ENCODE peak calls at places on chromosomes 5 and 9, in ten cellular contexts. R is stomach; D is RWPE1; B is fibroblast of lung; O is stimulated activated CD8-positive, alpha-beta memory T cell treated with anti-CD3 and anti-CD28 coated beads, Interleukin-15, amount 100 ng/mL, for 24 hours; X is posterior cingulate gyrus; K is kidney glomerular epithelial cell; G is dermis blood vessel endothelial cell; V is NAMALWA; U is NB4. M is an unnamed sample.

GRCh38 chr9:92163276-92163675 is 48.1 kb upstream of the SPTLC1 start:
- DNase-seq in R (no peak), D (no peak), B (no peak), O (no peak), X (no peak), K (no peak), G (no peak), V (no peak), U (no peak), M (no peak)

GRCh38 chr9:136982232-136983051 is at the start of gene LCNL1:
- DNase-seq in R (no peak), D (no peak), B (no peak), O (no peak), X (peak; percentile 43), K (no peak), G (no peak), V (no peak), U (no peak), M (no peak)

GRCh38 chr9:113347479-113347878 is 1.9 kb upstream of the BSPRY start:
- DNase-seq in R (no peak), D (no peak), B (no peak), O (no peak), X (no peak), K (no peak), G (no peak), V (no peak), U (no peak), M (no peak)

GRCh38 chr5:57505640-57506039 is 23.0 kb upstream of the ACTBL2 start:
- DNase-seq in R (no peak), D (no peak), B (no peak), O (no peak), X (no peak), K (no peak), G (no peak), V (no peak), U (no peak), M (no peak)

GRCh38 chr5:133843911-133844310 is 124.5 kb downstream of the C5orf15 start:
- DNase-seq in R (no peak), D (no peak), B (no peak), O (no peak), X (no peak), K (no peak), G (no peak), V (no peak), U (no peak), M (no peak)

GRCh38 chr5:169717298-169717697 is 80.2 kb downstream of the DOCK2 start:
- DNase-seq in R (no peak), D (peak; percentile 97), B (peak; percentile 41), O (no peak), X (no peak), K (no peak), G (peak; percentile 79), V (no peak), U (peak; percentile 85), M (no peak)

GRCh38 chr9:125835655-125836054 is 88.5 kb downstream of the PBX3 start:
- DNase-seq in R (no peak), D (no peak), B (no peak), O (no peak), X (no peak), K (no peak), G (peak; percentile 11), V (no peak), U (no peak), M (no peak)

GRCh38 chr5:145847499-145848497 is 12.7 kb upstream of the PRELID2 start:
- DNase-seq in R (no peak), D (peak; percentile 82), B (peak; percentile 71), O (no peak), X (no peak), K (peak; percentile 34), G (no peak), V (no peak), U (no peak), M (no peak)

GRCh38 chr5:149223081-149223848 is 48.4 kb upstream of the AFAP1L1 start:
- DNase-seq in R (no peak), D (no peak), B (peak; percentile 37), O (no peak), X (no peak), K (no peak), G (no peak), V (peak; percentile 5), U (peak; percentile 40), M (no peak)

GRCh38 chr5:102223542-102224444 is 72.3 kb downstream of the SLCO4C1 start:
- DNase-seq in R (no peak), D (no peak), B (peak; percentile 33), O (no peak), X (no peak), K (peak; percentile 36), G (peak; percentile 51), V (peak; percentile 75), U (peak; percentile 46), M (no peak)

GRCh38 chr5:79999722-80000121 is 8.7 kb upstream of the MTX3 start:
- DNase-seq in R (no peak), D (no peak), B (no peak), O (no peak), X (no peak), K (no peak), G (no peak), V (no peak), U (no peak), M (no peak)

GRCh38 chr9:114060070-114060469 is 18.0 kb downstream of the AMBP start:
- DNase-seq in R (no peak), D (no peak), B (no peak), O (no peak), X (no peak), K (no peak), G (no peak), V (no peak), U (no peak), M (no peak)

GRCh38 chr5:125595845-125596244 is 827.4 kb upstream of the GRAMD2B start:
- DNase-seq in R (no peak), D (no peak), B (no peak), O (no peak), X (no peak), K (no peak), G (no peak), V (no peak), U (no peak), M (no peak)

GRCh38 chr9:94148419-94148818 is 64.2 kb downstream of the PTPDC1 start:
- DNase-seq in R (no peak), D (no peak), B (no peak), O (no peak), X (no peak), K (no peak), G (no peak), V (no peak), U (no peak), M (no peak)

GRCh38 chr5:2185646-2186471 is 303.1 kb upstream of the IRX4 start:
- DNase-seq in R (peak; percentile 14), D (no peak), B (no peak), O (no peak), X (no peak), K (no peak), G (no peak), V (no peak), U (no peak), M (no peak)

GRCh38 chr9:6926436-6926835 is 168.7 kb downstream of the KDM4C start:
- DNase-seq in R (no peak), D (no peak), B (no peak), O (no peak), X (no peak), K (no peak), G (no peak), V (no peak), U (no peak), M (no peak)

GRCh38 chr5:111172504-111172903 is 51.7 kb upstream of the CAMK4 start:
- DNase-seq in R (no peak), D (peak; percentile 23), B (no peak), O (no peak), X (no peak), K (no peak), G (no peak), V (peak; percentile 7), U (no peak), M (no peak)

GRCh38 chr9:119773823-119774222 is 404.6 kb upstream of the BRINP1 start:
- DNase-seq in R (no peak), D (no peak), B (no peak), O (no peak), X (no peak), K (no peak), G (no peak), V (no peak), U (no peak), M (no peak)

GRCh38 chr5:133827001-133827400 is 141.4 kb downstream of the C5orf15 start:
- DNase-seq in R (no peak), D (no peak), B (no peak), O (no peak), X (no peak), K (peak; percentile 78), G (no peak), V (no peak), U (no peak), M (no peak)

GRCh38 chr5:141846031-141846430 is 32.2 kb downstream of the PCDH1 start:
- DNase-seq in R (peak; percentile 40), D (no peak), B (peak; percentile 61), O (no peak), X (peak; percentile 89), K (no peak), G (peak; percentile 49), V (peak; percentile 27), U (no peak), M (no peak)

GRCh38 chr9:132197856-132198550 is 36.1 kb downstream of the NTNG2 start:
- DNase-seq in R (no peak), D (no peak), B (no peak), O (no peak), X (no peak), K (no peak), G (no peak), V (no peak), U (no peak), M (no peak)

GRCh38 chr5:42990892-42991291 is 49.2 kb downstream of the ANXA2R start:
- DNase-seq in R (no peak), D (no peak), B (no peak), O (no peak), X (no peak), K (no peak), G (no peak), V (no peak), U (no peak), M (no peak)

GRCh38 chr5:118533166-118533565 is 455.2 kb downstream of the DTWD2 start:
- DNase-seq in R (no peak), D (no peak), B (no peak), O (no peak), X (no peak), K (no peak), G (no peak), V (no peak), U (no peak), M (no peak)

GRCh38 chr9:127549771-127550170 is 62.3 kb upstream of the STXBP1 start:
- DNase-seq in R (no peak), D (no peak), B (no peak), O (no peak), X (no peak), K (no peak), G (no peak), V (no peak), U (no peak), M (no peak)

GRCh38 chr5:179166886-179167841 is 107.0 kb downstream of the ZNF354C start:
- DNase-seq in R (peak; percentile 39), D (peak; percentile 42), B (peak; percentile 44), O (peak; percentile 59), X (peak; percentile 48), K (peak; percentile 20), G (peak; percentile 31), V (peak; percentile 59), U (peak; percentile 60), M (peak; percentile 80)

GRCh38 chr5:95773325-95774059 is 42.4 kb downstream of the RHOBTB3 start:
- DNase-seq in R (no peak), D (peak; percentile 67), B (peak; percentile 89), O (no peak), X (no peak), K (no peak), G (peak; percentile 51), V (no peak), U (peak; percentile 41), M (no peak)

M was measured in D721Med.